ENCODE peak calls at places on chromosomes 6 and 20, in seven cellular contexts. E, Z, L, F, B, M and O are unnamed samples.

GRCh38 chr20:32052792-32053362 is 835 bp downstream of the HCK start:
- DNase-seq in E (peak; percentile 86), Z (no peak), L (peak; percentile 49), F (no peak), B (no peak), M (no peak), O (peak; percentile 55)

GRCh38 chr6:159172066-159172465 is 2.9 kb downstream of the FNDC1 start:
- DNase-seq in E (no peak), Z (peak; percentile 79), L (no peak), F (no peak), B (no peak), M (no peak), O (no peak)

GRCh38 chr6:137811121-137811911 is 55.7 kb upstream of the TNFAIP3 start:
- DNase-seq in E (peak; percentile 84), Z (peak; percentile 87), L (peak; percentile 79), F (peak; percentile 79), B (no peak), M (no peak), O (peak; percentile 82)

GRCh38 chr6:1581120-1581991 is 28.4 kb upstream of the FOXC1 start:
- DNase-seq in E (no peak), Z (no peak), L (no peak), F (no peak), B (no peak), M (no peak), O (no peak)

GRCh38 chr6:105482956-105483355 is 80.1 kb upstream of the PREP start:
- DNase-seq in E (no peak), Z (no peak), L (no peak), F (no peak), B (no peak), M (peak; percentile 54), O (no peak)

GRCh38 chr6:140602431-140602836 is 1228.0 kb upstream of the CITED2 start:
- DNase-seq in E (no peak), Z (peak; percentile 53), L (no peak), F (no peak), B (no peak), M (peak; percentile 12), O (no peak)

GRCh38 chr6:11912420-11912819 is 99.7 kb upstream of the HIVEP1 start:
- DNase-seq in E (no peak), Z (no peak), L (no peak), F (no peak), B (no peak), M (no peak), O (no peak)

GRCh38 chr20:7195704-7196103 is 428.2 kb downstream of the BMP2 start:
- DNase-seq in E (no peak), Z (peak; percentile 97), L (no peak), F (no peak), B (no peak), M (no peak), O (no peak)

GRCh38 chr6:99604161-99605073 is 2.2 kb upstream of the PRDM13 start:
- DNase-seq in E (no peak), Z (no peak), L (no peak), F (no peak), B (no peak), M (no peak), O (no peak)

GRCh38 chr6:32603888-32604287 is 14.2 kb upstream of the HLA-DRB1 start:
- DNase-seq in E (no peak), Z (no peak), L (no peak), F (no peak), B (no peak), M (no peak), O (no peak)

GRCh38 chr6:116019428-116019827 is 41.3 kb downstream of the FRK start:
- DNase-seq in E (no peak), Z (no peak), L (no peak), F (no peak), B (no peak), M (no peak), O (no peak)

GRCh38 chr6:141183368-141183767 is 949.4 kb upstream of the GJE1 start:
- DNase-seq in E (no peak), Z (no peak), L (no peak), F (no peak), B (no peak), M (no peak), O (no peak)

GRCh38 chr6:47733879-47734558 is 35.6 kb downstream of the ADGRF4 start:
- DNase-seq in E (no peak), Z (no peak), L (no peak), F (no peak), B (no peak), M (no peak), O (no peak)

GRCh38 chr6:49898904-49899566 is 32.7 kb upstream of the CRISP1 start:
- DNase-seq in E (no peak), Z (no peak), L (no peak), F (no peak), B (no peak), M (no peak), O (no peak)

GRCh38 chr6:62150048-62150663 is 135.9 kb downstream of the KHDRBS2 start:
- DNase-seq in E (no peak), Z (peak; percentile 1), L (no peak), F (no peak), B (no peak), M (no peak), O (no peak)

GRCh38 chr6:79570802-79571367 is 33.7 kb upstream of the LCA5 start:
- DNase-seq in E (no peak), Z (no peak), L (no peak), F (no peak), B (no peak), M (no peak), O (no peak)

GRCh38 chr20:62299666-62300236 is 3.0 kb upstream of the ADRM1 start:
- DNase-seq in E (no peak), Z (no peak), L (no peak), F (no peak), B (no peak), M (no peak), O (no peak)

GRCh38 chr20:64056889-64057627 is 5.9 kb upstream of the TCEA2 start:
- DNase-seq in E (no peak), Z (no peak), L (no peak), F (no peak), B (no peak), M (no peak), O (no peak)

GRCh38 chr20:46894971-46895905 is 595 bp downstream of the EYA2 start:
- DNase-seq in E (peak; percentile 48), Z (peak; percentile 17), L (peak; percentile 36), F (no peak), B (no peak), M (peak; percentile 44), O (peak; percentile 15)

GRCh38 chr6:26501482-26501986 is 1.4 kb downstream of the BTN1A1 start:
- DNase-seq in E (peak; percentile 72), Z (peak; percentile 27), L (peak; percentile 32), F (peak; percentile 16), B (peak; percentile 53), M (no peak), O (peak; percentile 33)

GRCh38 chr20:62936996-62937352 is 973 bp upstream of the GID8 start:
- DNase-seq in E (no peak), Z (peak; percentile 85), L (no peak), F (no peak), B (no peak), M (no peak), O (no peak)

GRCh38 chr6:163249651-163250101 is 164.8 kb upstream of the QKI start:
- DNase-seq in E (no peak), Z (peak; percentile 83), L (no peak), F (no peak), B (no peak), M (no peak), O (no peak)

GRCh38 chr6:56693988-56694387 is 51.3 kb upstream of the DST start:
- DNase-seq in E (no peak), Z (peak; percentile 43), L (no peak), F (no peak), B (no peak), M (no peak), O (no peak)

GRCh38 chr6:84926756-84927155 is 162.4 kb upstream of the TBX18 start:
- DNase-seq in E (no peak), Z (no peak), L (no peak), F (no peak), B (no peak), M (no peak), O (no peak)

GRCh38 chr6:157961829-157962228 is 19.8 kb upstream of the SYNJ2 start:
- DNase-seq in E (no peak), Z (no peak), L (no peak), F (no peak), B (no peak), M (no peak), O (no peak)

DNA sequence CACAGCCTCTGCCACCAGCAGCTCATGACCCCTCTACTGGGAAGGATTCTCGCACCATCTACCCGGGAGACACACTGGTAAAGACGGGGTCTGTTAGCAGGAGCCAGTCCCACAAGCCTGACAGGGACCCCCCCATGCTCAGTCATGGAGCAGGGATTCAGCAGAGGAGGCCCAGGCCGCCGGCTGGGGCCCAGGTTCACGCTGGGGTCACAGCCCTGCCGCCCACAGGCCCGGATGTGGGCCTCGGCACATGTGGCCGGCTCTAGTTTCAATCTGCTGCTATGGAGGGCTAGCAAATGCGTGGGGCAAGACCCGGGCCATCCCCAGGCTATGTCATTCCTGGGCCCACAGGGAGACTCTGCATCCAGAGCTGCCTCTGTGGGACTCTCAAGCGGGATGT is 25.1 kb downstream of the PXDC1 start:
- DNase-seq in E (peak; percentile 37), Z (no peak), L (no peak), F (no peak), B (no peak), M (no peak), O (no peak)
- H3K36me3 ChIP-seq in E (peaks cover 19% of the 10 kb centered on the region), Z (peaks cover 26% of the 10 kb centered on the region), L (peaks cover 36% of the 10 kb centered on the region), F (no peaks in the 10 kb centered on the region), B (no peaks in the 10 kb centered on the region), M (peaks cover 2% of the 10 kb centered on the region), O (no peaks in the 10 kb centered on the region)

GRCh38 chr20:5570031-5570430 is 180.2 kb upstream of the SHLD1 start:
- DNase-seq in E (no peak), Z (no peak), L (no peak), F (no peak), B (no peak), M (no peak), O (no peak)
- H3K36me3 ChIP-seq in E (peaks cover 7% of the 10 kb centered on the region), Z (peaks cover 5% of the 10 kb centered on the region), L (peaks cover 25% of the 10 kb centered on the region), F (peaks cover 30% of the 10 kb centered on the region), B (no peaks in the 10 kb centered on the region), M (peaks cover 54% of the 10 kb centered on the region), O (no peaks in the 10 kb centered on the region)

DNA sequence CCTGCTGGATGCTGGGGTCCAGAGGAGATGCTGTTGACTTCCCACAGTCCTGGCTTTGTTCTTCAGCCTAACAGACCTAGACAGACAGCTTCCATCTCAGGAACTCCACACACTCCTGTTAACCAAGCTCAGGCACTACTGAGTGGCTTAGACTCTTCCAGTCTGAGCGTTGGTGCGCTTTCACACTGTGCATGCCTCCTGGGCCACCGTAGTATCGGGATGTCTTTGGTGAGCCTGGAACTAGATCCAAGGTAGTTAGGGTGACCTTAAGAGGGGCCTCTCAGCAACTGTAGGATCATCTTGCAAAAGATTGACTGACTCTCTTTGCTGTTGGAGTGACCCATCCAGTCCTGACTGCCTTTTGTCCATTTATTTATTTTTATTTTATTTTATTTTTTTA is 10.1 kb downstream of the SCAND1 start:
- DNase-seq in E (no peak), Z (no peak), L (no peak), F (no peak), B (no peak), M (no peak), O (no peak)
- H3K36me3 ChIP-seq in E (peaks cover 8% of the 10 kb centered on the region), Z (peaks cover 3% of the 10 kb centered on the region), L (peaks cover 38% of the 10 kb centered on the region), F (peaks cover 44% of the 10 kb centered on the region), B (no peaks in the 10 kb centered on the region), M (peaks cover 81% of the 10 kb centered on the region), O (no peaks in the 10 kb centered on the region)

DNA sequence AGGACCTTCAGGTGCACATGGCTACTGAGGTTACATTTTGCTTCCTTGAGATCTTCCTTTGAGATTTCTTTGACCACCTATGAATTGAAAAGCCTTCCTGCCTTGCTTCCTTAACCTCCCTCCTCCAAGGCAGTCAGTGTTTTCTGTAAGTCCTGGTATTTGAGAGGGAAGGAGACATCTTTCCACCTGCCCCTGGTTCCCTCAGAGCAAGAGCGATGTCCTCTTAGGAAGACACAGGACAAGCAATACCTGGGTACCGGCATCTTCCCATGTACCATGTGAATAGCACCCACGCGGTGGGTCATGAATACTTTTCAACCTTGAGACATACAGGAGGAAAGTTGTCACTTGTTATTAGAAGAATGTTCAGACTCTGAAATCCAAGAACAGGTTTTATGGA is 37.1 kb downstream of the GINS1 start:
- DNase-seq in E (no peak), Z (no peak), L (no peak), F (no peak), B (no peak), M (no peak), O (no peak)
- H3K36me3 ChIP-seq in E (no peaks in the 10 kb centered on the region), Z (no peaks in the 10 kb centered on the region), L (no peaks in the 10 kb centered on the region), F (no peaks in the 10 kb centered on the region), B (no peaks in the 10 kb centered on the region), M (peaks cover 55% of the 10 kb centered on the region), O (no peaks in the 10 kb centered on the region)